ENCODE peak calls at places on chromosomes 4 and X, in four cellular contexts. One of them, this sample, is unnamed.
A peak's percentile ranks its signal among the peaks of the same experiment; 100 is the strongest.

GRCh38 chr4:742742-743311 is 37.2 kb downstream of the PCGF3 start:
- DNase-seq in stimulated activated naive B cell treated with anti-CD40 and anti-IgM and Interleukin-4, amounts not matched to agents 10 μg/mL and 1 μg/mL and 100 μg/mL, for 72 hours: peak; percentile 52
- DNase-seq in AG08396: peak; percentile 93
- DNase-seq in T-helper 1 cell: peak; percentile 64
- DNase-seq in this sample: peak; percentile 87

GRCh38 chr4:2177443-2178093 is 64.4 kb downstream of the HAUS3 start:
- DNase-seq in AG08396: no peak
- DNase-seq in T-helper 1 cell: no peak
- DNase-seq in stimulated activated naive B cell treated with anti-CD40 and anti-IgM and Interleukin-4, amounts not matched to agents 10 μg/mL and 1 μg/mL and 100 μg/mL, for 72 hours: no peak
- DNase-seq in this sample: no peak

GRCh38 chr4:119785963-119786362 is 157.4 kb upstream of the PDE5A start:
- DNase-seq in T-helper 1 cell: no peak
- DNase-seq in stimulated activated naive B cell treated with anti-CD40 and anti-IgM and Interleukin-4, amounts not matched to agents 10 μg/mL and 1 μg/mL and 100 μg/mL, for 72 hours: no peak
- DNase-seq in AG08396: no peak
- DNase-seq in this sample: no peak

GRCh38 chr4:137545461-137545861 is 13.2 kb upstream of the PCDH18 start:
- DNase-seq in AG08396: peak; percentile 67
- DNase-seq in T-helper 1 cell: no peak
- DNase-seq in stimulated activated naive B cell treated with anti-CD40 and anti-IgM and Interleukin-4, amounts not matched to agents 10 μg/mL and 1 μg/mL and 100 μg/mL, for 72 hours: no peak
- DNase-seq in this sample: peak; percentile 26

GRCh38 chr4:651884-652642 is 22.0 kb downstream of the ATP5ME start:
- DNase-seq in AG08396: no peak
- DNase-seq in T-helper 1 cell: no peak
- DNase-seq in stimulated activated naive B cell treated with anti-CD40 and anti-IgM and Interleukin-4, amounts not matched to agents 10 μg/mL and 1 μg/mL and 100 μg/mL, for 72 hours: no peak
- DNase-seq in this sample: no peak

GRCh38 chrX:128929281-128930057 is 593.8 kb downstream of the SMARCA1 start:
- DNase-seq in AG08396: no peak
- DNase-seq in T-helper 1 cell: no peak
- DNase-seq in stimulated activated naive B cell treated with anti-CD40 and anti-IgM and Interleukin-4, amounts not matched to agents 10 μg/mL and 1 μg/mL and 100 μg/mL, for 72 hours: no peak
- DNase-seq in this sample: no peak

GRCh38 chr4:151850751-151851150 is 89.9 kb upstream of the GATB start:
- DNase-seq in AG08396: no peak
- DNase-seq in T-helper 1 cell: no peak
- DNase-seq in stimulated activated naive B cell treated with anti-CD40 and anti-IgM and Interleukin-4, amounts not matched to agents 10 μg/mL and 1 μg/mL and 100 μg/mL, for 72 hours: no peak
- DNase-seq in this sample: no peak

GRCh38 chrX:132401935-132402334 is 86.9 kb downstream of the MBNL3 start:
- DNase-seq in T-helper 1 cell: no peak
- DNase-seq in stimulated activated naive B cell treated with anti-CD40 and anti-IgM and Interleukin-4, amounts not matched to agents 10 μg/mL and 1 μg/mL and 100 μg/mL, for 72 hours: no peak
- DNase-seq in AG08396: no peak
- DNase-seq in this sample: no peak

GRCh38 chr4:128068927-128069326 is 7.8 kb downstream of the LARP1B start:
- DNase-seq in T-helper 1 cell: no peak
- DNase-seq in stimulated activated naive B cell treated with anti-CD40 and anti-IgM and Interleukin-4, amounts not matched to agents 10 μg/mL and 1 μg/mL and 100 μg/mL, for 72 hours: no peak
- DNase-seq in AG08396: peak; percentile 23
- DNase-seq in this sample: peak; percentile 14

GRCh38 chr4:24488399-24489164 is 95.8 kb downstream of the DHX15 start:
- DNase-seq in stimulated activated naive B cell treated with anti-CD40 and anti-IgM and Interleukin-4, amounts not matched to agents 10 μg/mL and 1 μg/mL and 100 μg/mL, for 72 hours: peak; percentile 26
- DNase-seq in T-helper 1 cell: peak; percentile 14
- DNase-seq in AG08396: peak; percentile 84
- DNase-seq in this sample: peak; percentile 77

GRCh38 chr4:10015140-10015753 is 6.0 kb downstream of the SLC2A9 start:
- DNase-seq in T-helper 1 cell: no peak
- DNase-seq in stimulated activated naive B cell treated with anti-CD40 and anti-IgM and Interleukin-4, amounts not matched to agents 10 μg/mL and 1 μg/mL and 100 μg/mL, for 72 hours: no peak
- DNase-seq in AG08396: no peak
- DNase-seq in this sample: no peak

GRCh38 chr4:89307446-89308160 is at the start of gene GPRIN3:
- DNase-seq in AG08396: peak; percentile 30
- DNase-seq in T-helper 1 cell: peak; percentile 71
- DNase-seq in stimulated activated naive B cell treated with anti-CD40 and anti-IgM and Interleukin-4, amounts not matched to agents 10 μg/mL and 1 μg/mL and 100 μg/mL, for 72 hours: peak; percentile 75
- DNase-seq in this sample: no peak

GRCh38 chr4:14862881-14863280 is 139.4 kb upstream of the CPEB2 start:
- DNase-seq in T-helper 1 cell: no peak
- DNase-seq in stimulated activated naive B cell treated with anti-CD40 and anti-IgM and Interleukin-4, amounts not matched to agents 10 μg/mL and 1 μg/mL and 100 μg/mL, for 72 hours: no peak
- DNase-seq in AG08396: no peak
- DNase-seq in this sample: no peak

GRCh38 chr4:178448372-178449040 is 1006.3 kb upstream of the AGA start:
- DNase-seq in AG08396: no peak
- DNase-seq in T-helper 1 cell: no peak
- DNase-seq in stimulated activated naive B cell treated with anti-CD40 and anti-IgM and Interleukin-4, amounts not matched to agents 10 μg/mL and 1 μg/mL and 100 μg/mL, for 72 hours: no peak
- DNase-seq in this sample: no peak

GRCh38 chr4:16669036-16669435 is 229.4 kb downstream of the LDB2 start:
- DNase-seq in T-helper 1 cell: no peak
- DNase-seq in stimulated activated naive B cell treated with anti-CD40 and anti-IgM and Interleukin-4, amounts not matched to agents 10 μg/mL and 1 μg/mL and 100 μg/mL, for 72 hours: no peak
- DNase-seq in AG08396: no peak
- DNase-seq in this sample: no peak

GRCh38 chr4:124025423-124025822 is 628.8 kb downstream of the SPRY1 start:
- DNase-seq in stimulated activated naive B cell treated with anti-CD40 and anti-IgM and Interleukin-4, amounts not matched to agents 10 μg/mL and 1 μg/mL and 100 μg/mL, for 72 hours: no peak
- DNase-seq in T-helper 1 cell: no peak
- DNase-seq in AG08396: no peak
- DNase-seq in this sample: no peak

GRCh38 chr4:106909776-106910175 is 126.3 kb downstream of the DKK2 start:
- DNase-seq in AG08396: no peak
- DNase-seq in stimulated activated naive B cell treated with anti-CD40 and anti-IgM and Interleukin-4, amounts not matched to agents 10 μg/mL and 1 μg/mL and 100 μg/mL, for 72 hours: no peak
- DNase-seq in T-helper 1 cell: no peak
- DNase-seq in this sample: no peak

GRCh38 chr4:6250235-6250983 is 19.2 kb upstream of the WFS1 start:
- DNase-seq in stimulated activated naive B cell treated with anti-CD40 and anti-IgM and Interleukin-4, amounts not matched to agents 10 μg/mL and 1 μg/mL and 100 μg/mL, for 72 hours: no peak
- DNase-seq in AG08396: peak; percentile 77
- DNase-seq in T-helper 1 cell: no peak
- DNase-seq in this sample: peak; percentile 72

GRCh38 chrX:14777484-14777883 is 95.4 kb downstream of the FANCB start:
- DNase-seq in T-helper 1 cell: no peak
- DNase-seq in AG08396: no peak
- DNase-seq in stimulated activated naive B cell treated with anti-CD40 and anti-IgM and Interleukin-4, amounts not matched to agents 10 μg/mL and 1 μg/mL and 100 μg/mL, for 72 hours: no peak
- DNase-seq in this sample: peak; percentile 11

GRCh38 chr4:26871611-26872010 is 11.0 kb downstream of the STIM2 start:
- DNase-seq in AG08396: no peak
- DNase-seq in T-helper 1 cell: no peak
- DNase-seq in stimulated activated naive B cell treated with anti-CD40 and anti-IgM and Interleukin-4, amounts not matched to agents 10 μg/mL and 1 μg/mL and 100 μg/mL, for 72 hours: no peak
- DNase-seq in this sample: no peak

GRCh38 chr4:25100156-25100555 is 60.1 kb downstream of the SEPSECS start:
- DNase-seq in T-helper 1 cell: no peak
- DNase-seq in stimulated activated naive B cell treated with anti-CD40 and anti-IgM and Interleukin-4, amounts not matched to agents 10 μg/mL and 1 μg/mL and 100 μg/mL, for 72 hours: no peak
- DNase-seq in AG08396: no peak
- DNase-seq in this sample: no peak

GRCh38 chr4:68373513-68373912 is 23.6 kb upstream of the YTHDC1 start:
- DNase-seq in stimulated activated naive B cell treated with anti-CD40 and anti-IgM and Interleukin-4, amounts not matched to agents 10 μg/mL and 1 μg/mL and 100 μg/mL, for 72 hours: peak; percentile 50
- DNase-seq in AG08396: peak; percentile 81
- DNase-seq in T-helper 1 cell: peak; percentile 45
- DNase-seq in this sample: peak; percentile 52

GRCh38 chr4:102172341-102172740 is 172.9 kb downstream of the SLC39A8 start:
- DNase-seq in T-helper 1 cell: no peak
- DNase-seq in stimulated activated naive B cell treated with anti-CD40 and anti-IgM and Interleukin-4, amounts not matched to agents 10 μg/mL and 1 μg/mL and 100 μg/mL, for 72 hours: no peak
- DNase-seq in AG08396: no peak
- DNase-seq in this sample: no peak

GRCh38 chrX:19683358-19683757 is 168.1 kb upstream of the MAP3K15 start:
- DNase-seq in stimulated activated naive B cell treated with anti-CD40 and anti-IgM and Interleukin-4, amounts not matched to agents 10 μg/mL and 1 μg/mL and 100 μg/mL, for 72 hours: no peak
- DNase-seq in T-helper 1 cell: no peak
- DNase-seq in AG08396: no peak
- DNase-seq in this sample: no peak

GRCh38 chrX:47458528-47458927 is 24.5 kb downstream of the ZNF41 start:
- DNase-seq in T-helper 1 cell: no peak
- DNase-seq in stimulated activated naive B cell treated with anti-CD40 and anti-IgM and Interleukin-4, amounts not matched to agents 10 μg/mL and 1 μg/mL and 100 μg/mL, for 72 hours: no peak
- DNase-seq in AG08396: no peak
- DNase-seq in this sample: no peak

GRCh38 chr4:24105183-24106039 is 215.6 kb upstream of the PPARGC1A start:
- DNase-seq in T-helper 1 cell: no peak
- DNase-seq in stimulated activated naive B cell treated with anti-CD40 and anti-IgM and Interleukin-4, amounts not matched to agents 10 μg/mL and 1 μg/mL and 100 μg/mL, for 72 hours: no peak
- DNase-seq in AG08396: peak; percentile 81
- DNase-seq in this sample: peak; percentile 54

GRCh38 chr4:37393889-37394288 is 149.3 kb downstream of the NWD2 start:
- DNase-seq in T-helper 1 cell: no peak
- DNase-seq in stimulated activated naive B cell treated with anti-CD40 and anti-IgM and Interleukin-4, amounts not matched to agents 10 μg/mL and 1 μg/mL and 100 μg/mL, for 72 hours: no peak
- DNase-seq in AG08396: no peak
- DNase-seq in this sample: no peak

GRCh38 chrX:131571348-131571747 is 27.5 kb downstream of the OR13H1 start:
- DNase-seq in AG08396: no peak
- DNase-seq in T-helper 1 cell: no peak
- DNase-seq in stimulated activated naive B cell treated with anti-CD40 and anti-IgM and Interleukin-4, amounts not matched to agents 10 μg/mL and 1 μg/mL and 100 μg/mL, for 72 hours: no peak
- DNase-seq in this sample: no peak

GRCh38 chrX:38066934-38067333 is 60.6 kb downstream of the SYTL5 start:
- DNase-seq in AG08396: no peak
- DNase-seq in stimulated activated naive B cell treated with anti-CD40 and anti-IgM and Interleukin-4, amounts not matched to agents 10 μg/mL and 1 μg/mL and 100 μg/mL, for 72 hours: no peak
- DNase-seq in T-helper 1 cell: no peak
- DNase-seq in this sample: no peak

GRCh38 chr4:43330288-43330687 is 437.8 kb downstream of the GRXCR1 start:
- DNase-seq in AG08396: peak; percentile 5
- DNase-seq in T-helper 1 cell: no peak
- DNase-seq in stimulated activated naive B cell treated with anti-CD40 and anti-IgM and Interleukin-4, amounts not matched to agents 10 μg/mL and 1 μg/mL and 100 μg/mL, for 72 hours: no peak
- DNase-seq in this sample: peak; percentile 16

GRCh38 chr4:3223986-3224748 is 24.8 kb upstream of the MSANTD1 start:
- DNase-seq in AG08396: no peak
- DNase-seq in stimulated activated naive B cell treated with anti-CD40 and anti-IgM and Interleukin-4, amounts not matched to agents 10 μg/mL and 1 μg/mL and 100 μg/mL, for 72 hours: no peak
- DNase-seq in T-helper 1 cell: no peak
- DNase-seq in this sample: no peak